ENCODE peak calls at places on chromosomes 6 and 20, in four cellular contexts. N, B, J and H are unnamed samples. For H3K4me1, the result is how much of the 10 kb centered on the place peaks cover.

GRCh38 chr20:36149012-36149411 is 5.5 kb upstream of the EPB41L1 start:
- DNase-seq in B (no peak), N (no peak), J (no peak), H (no peak)

GRCh38 chr6:1281746-1282145 is 30.2 kb upstream of the FOXQ1 start:
- DNase-seq in B (no peak), N (no peak), J (no peak), H (no peak)

GRCh38 chr6:109513571-109514071 is 30.6 kb upstream of the ZBTB24 start:
- DNase-seq in J (no peak), B (no peak), N (no peak), H (no peak)

GRCh38 chr6:53765270-53765669 is 29.5 kb upstream of the LRRC1 start:
- DNase-seq in B (no peak), J (no peak), N (no peak), H (no peak)

GRCh38 chr20:10306440-10307358 is 88.1 kb downstream of the SNAP25 start:
- DNase-seq in B (no peak), J (no peak), N (no peak), H (no peak)

GRCh38 chr6:75376347-75377024 is 91.9 kb upstream of the TMEM30A start:
- DNase-seq in N (no peak), B (no peak), J (no peak), H (no peak)

GRCh38 chr20:10611357-10611756 is 62.4 kb downstream of the JAG1 start:
- DNase-seq in B (peak), N (no peak), J (peak), H (no peak)

GRCh38 chr20:56386219-56386618 is 5.8 kb downstream of the AURKA start:
- DNase-seq in B (no peak), N (no peak), J (peak), H (no peak)

GRCh38 chr6:131205891-131206290 is 70.6 kb downstream of the AKAP7 start:
- DNase-seq in N (no peak), B (no peak), J (no peak), H (no peak)

GRCh38 chr20:9280654-9281053 is 211.8 kb downstream of the PLCB4 start:
- DNase-seq in J (no peak), N (no peak), B (no peak), H (no peak)

GRCh38 chr6:161242779-161243693 is 30.8 kb downstream of the AGPAT4 start:
- DNase-seq in B (no peak), N (no peak), J (no peak), H (no peak)
- TF ChIP-seq CTCF in B (no peak), N (no peak), J (no peak), H (no peak)

GRCh38 chr6:22925304-22925835 is 356.0 kb downstream of the HDGFL1 start:
- DNase-seq in J (no peak), B (no peak), N (no peak), H (no peak)
- TF ChIP-seq TCF7L2 in J (no peak), B (no peak), N (no peak), H (no peak)

GRCh38 chr6:97462031-97462430 is 179.0 kb upstream of the MMS22L start:
- DNase-seq in J (no peak), B (no peak), N (no peak), H (no peak)

GRCh38 chr6:97459986-97460385 is 177.0 kb upstream of the MMS22L start:
- DNase-seq in N (no peak), J (no peak), B (no peak), H (no peak)

GRCh38 chr6:97460394-97460793 is 177.4 kb upstream of the MMS22L start:
- DNase-seq in N (no peak), B (no peak), J (no peak), H (no peak)

GRCh38 chr6:97462944-97463343 is 179.9 kb upstream of the MMS22L start:
- DNase-seq in B (no peak), N (no peak), J (no peak), H (no peak)

DNA sequence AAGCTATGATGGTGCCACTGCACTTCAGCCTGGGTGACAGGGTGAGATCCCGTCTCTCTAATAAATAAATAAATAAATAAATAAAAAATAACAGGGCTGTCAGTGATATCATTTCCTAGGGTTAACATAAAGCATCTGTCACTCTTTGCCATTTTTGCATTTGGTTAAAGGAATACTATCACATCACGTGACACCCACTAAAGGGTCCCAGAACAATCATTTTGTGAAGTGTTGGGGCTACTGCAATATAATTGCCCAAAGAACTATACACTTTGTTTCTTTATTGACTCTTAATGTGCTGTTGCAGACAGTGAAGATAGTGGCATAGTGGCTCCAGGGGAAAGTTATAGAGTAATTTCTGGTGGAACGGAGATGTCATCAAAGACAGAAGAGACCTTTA is 176.5 kb upstream of the MMS22L start:
- DNase-seq in B (no peak), J (no peak), N (no peak), H (no peak)
- H3K4me1 ChIP-seq in B (under half), J (under half), N (under half), H (under half)

GRCh38 chr6:156280131-156280530 is 497.0 kb upstream of the ARID1B start:
- DNase-seq in B (no peak), J (no peak), N (no peak), H (no peak)
- TF ChIP-seq CTCF in B (no peak), J (no peak), N (no peak), H (no peak)

DNA sequence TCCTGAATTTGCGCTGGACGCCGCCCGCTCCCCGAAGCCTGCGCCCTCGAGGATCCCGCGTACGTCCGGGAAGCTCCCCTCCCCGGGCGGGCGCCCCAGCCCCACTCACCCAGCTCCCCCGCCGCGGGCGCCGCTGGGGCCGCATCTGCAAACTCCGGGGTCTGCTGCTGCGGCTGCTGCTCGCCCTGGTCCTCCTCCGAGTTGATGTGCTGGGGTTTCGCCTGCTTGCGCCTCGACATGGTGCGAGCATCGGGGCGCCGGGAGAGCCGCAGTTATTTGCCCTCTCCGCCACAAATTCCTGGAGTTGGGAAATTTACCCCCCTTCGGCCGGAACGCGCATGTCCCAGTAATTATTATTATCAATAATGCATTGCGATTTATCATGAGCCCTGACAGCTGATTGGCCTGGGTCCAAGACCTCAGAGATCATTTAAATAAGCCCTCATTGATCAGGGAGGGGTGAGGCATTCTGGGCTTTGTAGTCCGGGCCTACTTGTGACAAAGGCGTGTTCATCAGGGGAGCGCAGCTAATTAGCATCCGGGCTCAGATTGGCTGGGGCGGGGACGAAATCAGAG is at the start of gene SALL4:
- DNase-seq in N (no peak), J (no peak), B (no peak), H (no peak)
- TF ChIP-seq TCF7L2 in N (no peak), J (no peak), B (no peak), H (no peak)

GRCh38 chr20:38239406-38239805 is 21.1 kb downstream of the KIAA1755 start:
- DNase-seq in B (no peak), N (no peak), J (no peak), H (no peak)
- H3K4me1 ChIP-seq in B (under half), N (under half), J (under half), H (under half)